ENCODE peak calls at places on chromosomes 13 and 19, in four cellular contexts. U is A549, Y is esophagus muscularis mucosa, R is HepG2. I is an unnamed sample.

GRCh38 chr19:35755550-35756371 is 1.1 kb downstream of the HSPB6 start:
- DNase-seq in R (no peak), Y (peak; percentile 95), U (no peak), I (peak; percentile 91)

GRCh38 chr13:37656247-37656940 is 57.8 kb upstream of the POSTN start:
- DNase-seq in R (no peak), Y (no peak), U (peak; percentile 78), I (no peak)

GRCh38 chr13:104831823-104832222 is 1703.6 kb downstream of the EFNB2 start:
- DNase-seq in R (no peak), U (no peak), Y (no peak), I (no peak)

GRCh38 chr19:618674-619285 is 14.6 kb downstream of the POLRMT start:
- DNase-seq in R (no peak), U (no peak), Y (no peak), I (no peak)

GRCh38 chr19:22914646-22915045 is 82.6 kb downstream of the ZNF723 start:
- DNase-seq in Y (no peak), U (no peak), R (no peak), I (no peak)

GRCh38 chr13:29702912-29703351 is 107.4 kb upstream of the SLC7A1 start:
- DNase-seq in Y (no peak), U (peak; percentile 1), R (no peak), I (no peak)

GRCh38 chr19:33814181-33815165 is 17.8 kb downstream of the KCTD15 start:
- DNase-seq in Y (no peak), R (no peak), U (no peak), I (peak; percentile 38)

GRCh38 chr13:113813749-113814434 is 50.0 kb downstream of the GAS6 start:
- DNase-seq in Y (no peak), R (no peak), U (no peak), I (no peak)

GRCh38 chr13:99311137-99311536 is 3.9 kb upstream of the GPR183 start:
- DNase-seq in U (no peak), Y (no peak), R (no peak), I (no peak)

GRCh38 chr19:18304496-18305312 is 18.2 kb downstream of the LSM4 start:
- DNase-seq in U (peak; percentile 79), R (peak; percentile 80), Y (peak; percentile 96), I (peak; percentile 94)

GRCh38 chr19:47660435-47660832 is 51.5 kb downstream of the BICRA start:
- DNase-seq in Y (no peak), R (peak; percentile 87), U (peak; percentile 43), I (no peak)

GRCh38 chr19:46429999-46430398 is 1.3 kb upstream of the PNMA8C start:
- DNase-seq in U (no peak), R (no peak), Y (no peak), I (no peak)

GRCh38 chr13:40231311-40231710 is 435.1 kb downstream of the FOXO1 start:
- DNase-seq in R (no peak), Y (no peak), U (no peak), I (no peak)

GRCh38 chr13:26719356-26719945 is 41.1 kb downstream of the GPR12 start:
- DNase-seq in R (no peak), Y (peak; percentile 60), U (no peak), I (no peak)

GRCh38 chr13:43785681-43786471 is 896 bp downstream of the ENOX1 start:
- DNase-seq in Y (peak; percentile 95), R (no peak), U (peak; percentile 64), I (peak; percentile 84)

GRCh38 chr13:77047649-77048343 is 20.8 kb upstream of the FBXL3 start:
- DNase-seq in U (no peak), Y (no peak), R (no peak), I (no peak)

GRCh38 chr13:83692800-83693199 is 189.5 kb downstream of the SLITRK1 start:
- DNase-seq in U (no peak), Y (no peak), R (no peak), I (no peak)

GRCh38 chr13:79782541-79783216 is 301.7 kb downstream of the NDFIP2 start:
- DNase-seq in R (peak; percentile 14), U (no peak), Y (no peak), I (no peak)

GRCh38 chr13:49020328-49020727 is 44.6 kb downstream of the FNDC3A start:
- DNase-seq in R (no peak), U (no peak), Y (no peak), I (no peak)

GRCh38 chr19:7505682-7506384 is 10.1 kb upstream of the ZNF358 start:
- DNase-seq in U (peak; percentile 45), R (no peak), Y (no peak), I (no peak)

GRCh38 chr19:38265213-38265861 is 964 bp downstream of the SPINT2 start:
- DNase-seq in R (no peak), U (peak; percentile 87), Y (no peak), I (no peak)

GRCh38 chr19:34459614-34460013 is 21.9 kb upstream of the WTIP start:
- DNase-seq in Y (no peak), R (no peak), U (no peak), I (no peak)

GRCh38 chr19:10424011-10424637 is 3.8 kb downstream of the PDE4A start:
- DNase-seq in U (peak; percentile 82), R (peak; percentile 58), Y (no peak), I (no peak)

GRCh38 chr13:113273856-113274590 is 23.0 kb upstream of the LAMP1 start:
- DNase-seq in Y (no peak), U (no peak), R (no peak), I (peak; percentile 49)

GRCh38 chr19:46016426-46017094 is 6.3 kb downstream of the PGLYRP1 start:
- DNase-seq in Y (no peak), U (peak; percentile 87), R (peak; percentile 43), I (no peak)

GRCh38 chr13:28792992-28793391 is 27.1 kb upstream of the MTUS2 start:
- DNase-seq in Y (no peak), R (no peak), U (no peak), I (no peak)

GRCh38 chr19:32168111-32168510 is 177.3 kb upstream of the ZNF507 start:
- DNase-seq in R (no peak), U (no peak), Y (peak; percentile 75), I (no peak)

GRCh38 chr13:43364210-43365041 is 341.0 kb downstream of the DNAJC15 start:
- DNase-seq in Y (peak; percentile 82), R (no peak), U (no peak), I (no peak)

GRCh38 chr13:27334774-27335490 is 64.3 kb downstream of the RASL11A start:
- DNase-seq in Y (no peak), U (no peak), R (no peak), I (no peak)

GRCh38 chr19:11633223-11633622 is 35.9 kb downstream of the ZNF627 start:
- DNase-seq in U (no peak), R (no peak), Y (no peak), I (no peak)

GRCh38 chr13:18235756-18236527 is 945.7 kb downstream of the TUBA3C start:
- DNase-seq in R (no peak), Y (no peak), U (no peak), I (no peak)

DNA sequence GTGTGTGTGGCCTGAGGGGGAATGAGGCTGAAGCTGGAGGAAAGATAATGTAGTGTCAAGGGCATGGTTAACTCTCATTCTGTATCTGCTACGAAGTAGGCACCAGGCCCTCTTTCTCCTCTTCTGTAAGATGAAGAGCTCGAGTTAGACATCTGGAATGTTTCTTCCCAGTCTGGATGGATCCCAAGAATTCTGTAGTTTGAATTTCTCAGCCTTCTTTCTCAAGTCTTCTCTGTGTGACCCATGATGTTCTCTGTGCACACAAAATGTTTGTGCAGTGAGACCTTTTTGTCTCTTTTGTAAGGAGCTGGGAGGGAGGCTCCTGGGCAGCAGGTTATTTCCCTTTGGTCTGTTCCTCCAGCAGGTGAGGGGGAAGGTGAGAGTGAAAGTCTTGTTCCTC is 13.7 kb downstream of the FGF9 start:
- DNase-seq in Y (no peak), U (no peak), R (no peak), I (no peak)
- H3K4me3 ChIP-seq in Y (no peak overlapping the region), U (no peak overlapping the region), R (no peak overlapping the region), I (no peak overlapping the region)

GRCh38 chr13:62704795-62705329 is 1289.2 kb upstream of the PCDH20 start:
- DNase-seq in Y (no peak), R (no peak), U (no peak), I (no peak)
- TF ChIP-seq EP300 in Y (no peak), R (no peak), U (no peak), I (no peak)

GRCh38 chr19:42277821-42278809 is 9.1 kb downstream of the CIC start:
- DNase-seq in Y (no peak), R (no peak), U (no peak), I (peak; percentile 75)

GRCh38 chr19:42275517-42275916 is 6.5 kb downstream of the CIC start:
- DNase-seq in R (no peak), Y (no peak), U (no peak), I (no peak)

GRCh38 chr19:42275103-42275502 is 6.1 kb downstream of the CIC start:
- DNase-seq in Y (no peak), U (no peak), R (no peak), I (no peak)

GRCh38 chr19:42276821-42277220 is 7.8 kb downstream of the CIC start:
- DNase-seq in U (no peak), R (no peak), Y (no peak), I (no peak)

DNA sequence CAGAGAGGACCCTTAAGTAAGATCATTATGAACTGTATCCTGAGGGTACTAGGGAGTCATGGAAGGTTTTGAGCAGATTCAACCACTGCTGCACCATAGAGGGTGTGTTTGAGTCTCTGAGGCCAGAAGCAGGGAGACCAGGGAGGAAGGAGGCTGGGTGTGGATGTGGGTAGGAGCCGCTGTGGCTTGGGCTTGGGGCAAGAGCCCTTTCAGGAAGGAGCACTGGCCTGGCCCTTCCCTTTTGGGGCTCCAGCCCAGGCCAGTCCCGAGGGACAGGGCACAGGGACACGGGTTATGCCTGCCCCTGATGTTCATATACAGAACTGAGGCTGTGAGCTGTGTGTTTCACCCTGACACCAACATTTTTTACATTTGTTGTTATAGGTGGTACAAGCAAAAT is 7.2 kb downstream of the CIC start:
- DNase-seq in U (no peak), Y (no peak), R (no peak), I (no peak)
- H3K4me1 ChIP-seq in U (peaks cover 29% of the 10 kb centered on the region), Y (peaks cover 91% of the 10 kb centered on the region), R (peaks cover 33% of the 10 kb centered on the region), I (peaks cover 77% of the 10 kb centered on the region)

GRCh38 chr19:3504723-3505122 is 1.4 kb upstream of the FZR1 start:
- DNase-seq in Y (no peak), U (no peak), R (no peak), I (no peak)
- H3K4me3 ChIP-seq in Y (no peak overlapping the region), U (no peak overlapping the region), R (no peak overlapping the region), I (no peak overlapping the region)

DNA sequence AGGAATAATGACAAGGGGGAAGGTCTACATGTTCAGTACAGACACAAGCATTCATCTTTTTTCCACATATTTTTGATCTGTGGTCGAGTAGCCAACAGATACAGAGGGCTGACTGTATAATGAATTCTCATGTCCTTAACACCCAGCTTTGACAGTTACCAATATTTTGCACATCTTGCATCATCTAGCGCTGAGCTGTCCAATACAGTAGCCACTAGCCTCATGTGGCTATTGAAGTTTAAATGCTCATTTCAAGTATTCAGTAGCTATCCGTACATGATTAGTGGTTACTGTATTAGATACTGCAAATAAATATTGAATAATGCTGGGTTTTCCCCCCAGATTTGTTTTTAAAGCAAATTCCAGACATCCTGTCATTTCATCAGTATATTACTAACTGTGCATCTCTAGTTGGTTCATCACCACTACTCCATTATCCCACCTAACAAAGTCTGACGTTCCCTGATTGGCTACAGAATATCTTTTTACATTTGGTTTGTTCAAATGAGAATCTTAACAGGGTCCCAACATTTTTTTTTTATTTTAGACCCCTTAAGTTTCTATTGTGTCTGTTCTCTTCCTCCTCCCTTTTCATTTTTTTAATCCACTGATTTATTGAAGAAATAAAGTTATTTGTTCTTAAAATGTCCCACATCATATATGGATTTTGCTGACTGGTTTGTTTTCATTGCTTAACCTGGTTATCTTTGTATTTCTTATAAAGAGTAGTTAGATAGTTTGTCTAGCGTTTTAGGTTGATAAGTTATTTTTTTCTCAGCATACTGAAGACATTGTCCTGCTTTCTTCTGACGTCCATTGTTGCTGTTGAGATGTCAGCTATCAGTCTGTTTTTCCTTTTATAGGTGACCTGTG is 8.2 kb downstream of the ZNF177 start:
- DNase-seq in Y (no peak), R (no peak), U (no peak), I (no peak)
- TF ChIP-seq EP300 in Y (no peak), R (no peak), U (no peak), I (no peak)